ENCODE peak calls at places on chromosomes 1 and 21, in four cellular contexts. T is thoracic aorta, E is left ventricle myocardium inferior, G is pancreas. D is an unnamed sample. For H3K36me3, the result is how much of the 10 kb centered on the place peaks cover.

GRCh38 chr1:6614019-6614952 is 755 bp downstream of the PHF13 start:
- DNase-seq in G (peak), T (no peak), E (peak), D (peak)

GRCh38 chr1:162285149-162285561 is 91.5 kb downstream of the SPATA46 start:
- DNase-seq in T (no peak), E (peak), G (peak), D (no peak)

GRCh38 chr1:240501115-240501514 is 110.8 kb downstream of the GREM2 start:
- DNase-seq in G (no peak), T (no peak), E (no peak), D (no peak)

GRCh38 chr1:223087231-223087990 is 55.6 kb downstream of the TLR5 start:
- DNase-seq in G (no peak), E (no peak), T (no peak), D (no peak)

GRCh38 chr1:76279387-76279748 is 204.8 kb downstream of the ST6GALNAC3 start:
- DNase-seq in T (no peak), G (no peak), E (no peak), D (no peak)

GRCh38 chr21:40615503-40616376 is 231.2 kb downstream of the DSCAM start:
- DNase-seq in G (no peak), E (no peak), T (no peak), D (no peak)

GRCh38 chr1:202276081-202276715 is 65.5 kb downstream of the UBE2T start:
- DNase-seq in T (no peak), E (no peak), G (no peak), D (peak)

GRCh38 chr1:239718997-239719628 is 332.7 kb downstream of the CHRM3 start:
- DNase-seq in E (no peak), G (no peak), T (no peak), D (no peak)

GRCh38 chr21:32929633-32930038 is 96.1 kb upstream of the OLIG2 start:
- DNase-seq in E (no peak), G (no peak), T (no peak), D (no peak)

GRCh38 chr1:69673301-69673700 is 105.6 kb downstream of the LRRC7 start:
- DNase-seq in E (no peak), G (no peak), T (no peak), D (no peak)

GRCh38 chr21:46661211-46661625 is 25.7 kb downstream of the PRMT2 start:
- DNase-seq in G (no peak), T (no peak), E (peak), D (no peak)

GRCh38 chr1:167472729-167473529 is 45.4 kb downstream of the CD247 start:
- DNase-seq in E (no peak), G (no peak), T (no peak), D (no peak)

DNA sequence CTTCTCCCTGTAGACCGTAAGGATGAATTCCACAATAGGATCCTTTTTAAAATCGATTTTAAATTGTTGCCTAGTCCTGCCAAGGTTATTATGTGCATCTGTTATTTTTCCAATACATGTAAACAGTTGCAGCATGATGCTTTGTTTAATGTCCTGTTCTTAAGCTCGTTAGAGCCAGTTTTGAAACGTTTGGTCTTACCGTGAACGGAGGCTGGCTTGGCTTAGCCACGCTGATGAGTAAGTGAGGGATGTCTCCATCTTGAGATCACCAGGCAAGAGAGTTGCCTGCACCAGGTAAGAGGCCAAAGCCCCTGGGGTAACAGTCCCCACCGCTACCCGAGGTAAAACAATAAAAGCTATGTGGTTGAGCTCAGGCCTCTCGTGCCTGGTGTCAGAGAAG is 17.3 kb downstream of the CSTB start:
- DNase-seq in T (no peak), G (no peak), E (no peak), D (no peak)
- H3K36me3 ChIP-seq in T (under half), G (under half), E (half or more), D (half or more)

GRCh38 chr1:92307980-92308379 is 9.1 kb downstream of the RPAP2 start:
- DNase-seq in G (no peak), E (no peak), T (no peak), D (no peak)
- H3K36me3 ChIP-seq in G (under half), E (half or more), T (under half), D (under half)

GRCh38 chr1:208071425-208072031 is 160.6 kb upstream of the CD34 start:
- DNase-seq in E (no peak), T (no peak), G (no peak), D (no peak)
- H3K36me3 ChIP-seq in E (half or more), T (under half), G (under half), D (under half)

DNA sequence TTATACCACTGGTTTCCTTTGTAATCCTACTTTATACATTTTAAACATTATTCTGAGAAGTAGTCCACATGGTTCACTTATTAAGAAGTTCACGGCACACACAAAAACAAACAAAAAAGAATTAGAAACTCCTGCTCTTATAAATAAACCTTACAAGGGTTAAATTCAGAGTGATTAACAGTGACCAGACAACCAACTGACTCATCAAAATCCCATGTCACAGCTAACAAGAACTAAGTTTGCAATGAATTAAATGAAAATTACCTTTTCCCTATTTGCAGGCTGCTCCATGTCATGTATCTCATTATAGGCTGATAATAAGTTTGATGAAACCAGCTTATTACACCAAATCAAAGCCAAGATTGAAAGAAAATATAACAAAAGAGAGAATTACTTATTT is 77.5 kb downstream of the PUM1 start:
- DNase-seq in G (no peak), T (no peak), E (no peak), D (no peak)
- H3K36me3 ChIP-seq in G (under half), T (under half), E (under half), D (under half)

DNA sequence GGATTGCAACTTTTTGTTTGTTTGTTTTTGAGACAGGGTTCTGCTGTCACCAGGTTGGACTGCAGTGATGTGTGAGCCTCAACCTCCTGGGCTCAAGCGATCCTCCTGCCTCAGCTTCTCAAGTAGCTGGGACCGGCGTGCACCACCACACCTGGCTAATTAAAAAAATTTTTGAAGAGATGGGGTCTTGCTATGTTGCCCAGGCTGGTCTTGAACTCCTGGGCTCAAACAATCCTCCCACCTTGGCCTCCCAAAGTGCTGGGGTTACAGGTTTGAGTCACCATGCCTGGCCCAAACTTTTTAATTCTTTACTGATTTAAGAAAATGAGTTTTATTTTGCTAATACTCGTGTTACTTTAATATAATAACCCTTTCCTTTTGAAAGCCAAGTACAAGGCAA is 31.5 kb upstream of the SERPINC1 start:
- DNase-seq in T (no peak), E (no peak), G (no peak), D (no peak)
- H3K36me3 ChIP-seq in T (under half), E (half or more), G (under half), D (half or more)

GRCh38 chr1:153936011-153936802 is 10.3 kb downstream of the DENND4B start:
- DNase-seq in G (no peak), E (no peak), T (no peak), D (peak)
- H3K36me3 ChIP-seq in G (under half), E (half or more), T (half or more), D (half or more)

DNA sequence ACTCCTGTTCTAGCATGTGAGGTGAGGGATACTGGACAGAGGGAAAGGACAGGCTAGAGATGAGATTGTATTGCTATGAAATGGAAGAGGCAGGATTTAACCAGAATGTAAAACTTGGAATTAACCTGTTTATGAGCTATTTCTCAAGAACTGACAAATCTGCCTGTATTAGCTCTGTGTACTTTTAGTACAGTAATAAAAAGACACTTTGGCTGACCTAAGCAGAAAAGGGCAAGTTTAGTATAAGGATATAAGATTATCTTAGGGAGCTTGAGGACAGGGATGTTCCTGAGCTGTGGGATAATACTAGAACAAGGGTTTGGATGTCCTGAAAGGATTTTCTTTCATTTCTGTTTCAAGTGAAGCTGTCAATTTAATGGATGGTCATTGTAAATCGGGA is 11.2 kb downstream of the ZCCHC17 start:
- DNase-seq in G (no peak), T (no peak), E (no peak), D (no peak)
- H3K36me3 ChIP-seq in G (under half), T (under half), E (under half), D (under half)

GRCh38 chr1:203839081-203839480 is 22.3 kb upstream of the SNRPE start:
- DNase-seq in G (no peak), E (no peak), T (no peak), D (no peak)

GRCh38 chr1:203835476-203835875 is 25.9 kb upstream of the SNRPE start:
- DNase-seq in T (no peak), E (no peak), G (no peak), D (no peak)

GRCh38 chr1:203842559-203842876 is 18.9 kb upstream of the SNRPE start:
- DNase-seq in E (no peak), T (no peak), G (no peak), D (no peak)

DNA sequence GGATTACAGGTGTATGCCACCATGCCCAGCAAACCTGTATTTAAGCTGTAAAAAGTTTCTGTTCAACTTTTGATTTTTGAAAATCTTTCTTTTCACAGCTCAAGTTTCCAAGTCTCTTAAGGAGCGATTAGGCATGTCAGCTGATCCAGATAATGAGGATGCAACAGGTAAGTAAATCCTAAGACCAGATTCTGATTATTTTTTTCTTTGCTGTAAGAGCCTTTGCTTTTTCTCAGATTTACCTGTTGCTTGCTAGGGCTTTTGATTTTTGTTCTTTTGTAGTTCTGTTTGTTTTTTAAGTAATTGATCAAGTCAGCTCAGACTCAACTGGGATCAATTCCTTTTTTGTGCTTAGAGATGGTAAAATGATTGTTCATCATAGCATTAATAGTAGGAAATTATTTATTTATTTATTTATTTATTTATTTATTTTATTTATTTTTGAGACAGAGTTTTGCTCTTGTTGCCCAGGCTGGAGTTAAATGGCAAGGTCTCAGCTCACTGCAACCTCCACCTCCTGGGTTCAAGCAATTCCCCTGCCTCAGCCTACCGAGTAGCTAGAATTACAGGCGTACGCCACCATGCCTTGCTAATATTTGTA is 21.1 kb upstream of the SNRPE start:
- DNase-seq in T (no peak), G (no peak), E (no peak), D (no peak)
- H3K36me3 ChIP-seq in T (under half), G (under half), E (half or more), D (half or more)

GRCh38 chr1:21868941-21869454 is 56.9 kb downstream of the LDLRAD2 start:
- DNase-seq in T (no peak), G (no peak), E (no peak), D (no peak)
- H3K36me3 ChIP-seq in T (half or more), G (under half), E (half or more), D (half or more)

GRCh38 chr1:52423055-52423454 is 18.7 kb downstream of the PRPF38A start:
- DNase-seq in E (no peak), T (no peak), G (no peak), D (no peak)
- H3K36me3 ChIP-seq in E (under half), T (under half), G (under half), D (under half)

D was measured in tibial artery.